ENCODE peak calls at places on chromosomes 3 and 15, in ten cellular contexts. T is activated naive CD4-positive, alpha-beta T cell treated with Interleukin-2 at 50 U/mL for 16 hours; U is Calu3; A is lower lobe of right lung; O is stimulated activated CD4-positive, alpha-beta T cell treated with anti-CD3 and anti-CD28 coated beads, Interleukin-4, amount 100 ng/mL, for 24 hours; X is testis; I is stimulated activated naive CD8-positive, alpha-beta T cell treated with anti-CD3 and anti-CD28 coated beads, Interleukin-15, Interleukin-2, amounts not matched to agents 100 U/mL and 50 U/mL, for 24 hours; Z is IMR-90; R is HAP-1; B is amniotic epithelial cell. H is an unnamed sample.

GRCh38 chr15:58551764-58552504 is 120.1 kb downstream of the LIPC start:
- DNase-seq in A (no peak), I (no peak), U (peak; percentile 30), B (peak; percentile 100), T (no peak), X (no peak), Z (peak; percentile 96), O (no peak), R (no peak), H (peak; percentile 45)

GRCh38 chr15:60128000-60128376 is 123.9 kb downstream of the FOXB1 start:
- DNase-seq in R (no peak), I (no peak), O (no peak), X (peak; percentile 19), U (no peak), T (no peak), A (no peak), Z (peak; percentile 6), B (peak; percentile 27), H (no peak)

GRCh38 chr3:66851894-66852613 is 146.1 kb upstream of the KBTBD8 start:
- DNase-seq in A (no peak), U (no peak), R (no peak), I (no peak), T (no peak), B (no peak), X (no peak), Z (no peak), O (no peak), H (no peak)

GRCh38 chr15:92451225-92451825 is 57.6 kb downstream of the ST8SIA2 start:
- DNase-seq in R (no peak), O (no peak), B (no peak), U (no peak), X (no peak), Z (peak; percentile 26), T (no peak), I (no peak), A (no peak), H (peak; percentile 5)

GRCh38 chr3:178434206-178434805 is 101.9 kb upstream of the KCNMB2 start:
- DNase-seq in Z (no peak), X (no peak), R (no peak), U (no peak), I (no peak), T (no peak), O (no peak), A (no peak), B (peak; percentile 15), H (no peak)

GRCh38 chr15:36407647-36408046 is 171.8 kb upstream of the CDIN1 start:
- DNase-seq in Z (peak; percentile 63), O (no peak), U (no peak), I (no peak), B (peak; percentile 68), R (peak; percentile 100), T (no peak), A (no peak), X (no peak), H (peak; percentile 47)

GRCh38 chr15:68201879-68202261 is 3.3 kb downstream of the CALML4 start:
- DNase-seq in O (no peak), A (no peak), U (no peak), R (peak; percentile 100), X (no peak), B (no peak), Z (no peak), I (no peak), T (no peak), H (no peak)

GRCh38 chr15:72340366-72340765 is 20.4 kb upstream of the CELF6 start:
- DNase-seq in T (no peak), B (peak; percentile 29), Z (peak; percentile 12), O (no peak), R (no peak), X (no peak), U (no peak), I (no peak), A (no peak), H (no peak)

GRCh38 chr15:99985878-99986277 is 252.6 kb upstream of the LYSMD4 start:
- DNase-seq in O (no peak), I (no peak), R (no peak), A (no peak), B (no peak), Z (no peak), X (no peak), U (no peak), T (no peak), H (no peak)

GRCh38 chr3:126927405-126927750 is 55.5 kb upstream of the PLXNA1 start:
- DNase-seq in A (no peak), Z (no peak), R (peak; percentile 21), T (no peak), X (no peak), U (no peak), I (no peak), O (no peak), B (no peak), H (no peak)

GRCh38 chr3:39668420-39668819 is 141.0 kb upstream of the MYRIP start:
- DNase-seq in O (no peak), R (peak; percentile 59), A (no peak), X (peak; percentile 19), B (peak; percentile 55), T (no peak), I (no peak), Z (peak; percentile 38), U (peak; percentile 15), H (peak; percentile 15)

GRCh38 chr3:12545473-12545791 is at the start of gene MKRN2OS:
- DNase-seq in X (no peak), U (peak; percentile 78), T (no peak), I (no peak), B (no peak), Z (peak; percentile 4), O (no peak), A (no peak), R (no peak), H (no peak)

GRCh38 chr3:67706934-67707333 is 52.5 kb upstream of the SUCLG2 start:
- DNase-seq in B (peak; percentile 91), U (no peak), R (no peak), T (no peak), O (no peak), X (no peak), Z (peak; percentile 10), A (no peak), I (no peak), H (no peak)

GRCh38 chr3:188296761-188297689 is 143.1 kb downstream of the LPP start:
- DNase-seq in Z (peak; percentile 83), R (no peak), X (no peak), O (no peak), B (peak; percentile 94), U (peak; percentile 66), T (no peak), I (no peak), A (no peak), H (peak; percentile 70)

GRCh38 chr3:42658771-42659390 is 5.4 kb downstream of the ZBTB47 start:
- DNase-seq in Z (no peak), I (no peak), T (no peak), A (no peak), O (no peak), U (no peak), X (no peak), R (no peak), B (no peak), H (no peak)

GRCh38 chr15:64285871-64286270 is 70.1 kb downstream of the CSNK1G1 start:
- DNase-seq in T (no peak), I (no peak), X (no peak), R (no peak), U (no peak), B (no peak), A (no peak), Z (no peak), O (no peak), H (no peak)

GRCh38 chr15:25245801-25246622 is 192.8 kb downstream of the UBE3A start:
- DNase-seq in B (no peak), T (no peak), O (no peak), X (peak; percentile 5), R (no peak), A (peak; percentile 24), Z (no peak), U (no peak), I (no peak), H (no peak)

GRCh38 chr3:58562498-58562897 is 14.7 kb downstream of the FAM107A start:
- DNase-seq in B (no peak), I (no peak), T (no peak), O (no peak), Z (no peak), R (no peak), A (no peak), X (no peak), U (no peak), H (no peak)

GRCh38 chr3:110821586-110821985 is 250.0 kb upstream of the NECTIN3 start:
- DNase-seq in B (peak; percentile 6), A (no peak), I (no peak), X (no peak), Z (peak; percentile 19), R (no peak), T (no peak), O (no peak), U (no peak), H (no peak)

GRCh38 chr3:45551214-45552010 is 43.1 kb upstream of the LIMD1 start:
- DNase-seq in Z (peak; percentile 99), T (no peak), I (peak; percentile 16), O (no peak), R (no peak), X (peak; percentile 69), U (peak; percentile 33), B (peak; percentile 97), A (no peak), H (peak; percentile 96)

GRCh38 chr3:18758047-18758704 is 333.0 kb upstream of the SATB1 start:
- DNase-seq in A (no peak), Z (no peak), B (no peak), O (peak; percentile 54), I (no peak), U (peak; percentile 66), T (peak; percentile 3), R (peak; percentile 66), X (no peak), H (peak; percentile 9)

GRCh38 chr3:158107508-158108095 is 1.4 kb upstream of the SHOX2 start:
- DNase-seq in Z (no peak), I (no peak), O (no peak), A (no peak), R (no peak), U (no peak), X (no peak), B (no peak), T (no peak), H (no peak)

GRCh38 chr15:61441901-61442300 is 212.8 kb upstream of the RORA start:
- DNase-seq in I (no peak), Z (no peak), R (no peak), U (no peak), O (no peak), B (no peak), X (no peak), A (no peak), T (no peak), H (no peak)

GRCh38 chr3:60893946-60894345 is 357.3 kb downstream of the FHIT start:
- DNase-seq in O (no peak), I (no peak), Z (no peak), U (no peak), T (no peak), A (no peak), B (no peak), R (no peak), X (no peak), H (no peak)

GRCh38 chr15:77535845-77536244 is 96.9 kb downstream of the LINGO1 start:
- DNase-seq in R (no peak), U (no peak), I (no peak), A (no peak), O (no peak), B (no peak), Z (no peak), T (no peak), X (no peak), H (no peak)

GRCh38 chr3:132645058-132645457 is 14.6 kb downstream of the ACAD11 start:
- DNase-seq in A (no peak), R (no peak), O (no peak), B (no peak), X (no peak), I (no peak), Z (no peak), T (no peak), U (no peak), H (no peak)

GRCh38 chr3:16658004-16658932 is 53.0 kb upstream of the DAZL start:
- DNase-seq in T (no peak), I (no peak), O (no peak), A (no peak), U (no peak), Z (no peak), X (no peak), R (peak; percentile 99), B (no peak), H (no peak)

GRCh38 chr15:89912145-89912673 is 543 bp downstream of the ARPIN start:
- DNase-seq in U (peak; percentile 51), X (peak; percentile 41), Z (no peak), T (no peak), I (no peak), R (no peak), O (no peak), B (no peak), A (peak; percentile 67), H (no peak)